ENCODE peak calls at places on chromosomes 7 and 10, in eight cellular contexts. One of them, this sample, is unnamed.

GRCh38 chr10:63929826-63930467 is 408.7 kb downstream of the REEP3 start:
- DNase-seq in neural crest cell: no peak
- DNase-seq in OCI-LY7: no peak
- DNase-seq in mucosa of descending colon: no peak
- DNase-seq in left kidney: no peak
- DNase-seq in sigmoid colon: peak
- DNase-seq in stomach: no peak
- DNase-seq in T-cell: no peak
- DNase-seq in this sample: no peak

GRCh38 chr10:6912424-6912823 is 332.3 kb upstream of the PRKCQ start:
- DNase-seq in neural crest cell: no peak
- DNase-seq in OCI-LY7: no peak
- DNase-seq in mucosa of descending colon: no peak
- DNase-seq in left kidney: no peak
- DNase-seq in sigmoid colon: no peak
- DNase-seq in stomach: no peak
- DNase-seq in T-cell: no peak
- DNase-seq in this sample: no peak

GRCh38 chr7:55132890-55133551 is 114.2 kb downstream of the EGFR start:
- DNase-seq in neural crest cell: no peak
- DNase-seq in OCI-LY7: no peak
- DNase-seq in mucosa of descending colon: no peak
- DNase-seq in left kidney: no peak
- DNase-seq in sigmoid colon: peak
- DNase-seq in stomach: peak
- DNase-seq in T-cell: no peak
- DNase-seq in this sample: no peak

GRCh38 chr7:7566651-7567611 is at the start of gene MIOS:
- DNase-seq in neural crest cell: peak
- DNase-seq in OCI-LY7: peak
- DNase-seq in mucosa of descending colon: peak
- DNase-seq in left kidney: peak
- DNase-seq in sigmoid colon: peak
- DNase-seq in stomach: peak
- DNase-seq in T-cell: peak
- DNase-seq in this sample: no peak

GRCh38 chr7:74174606-74175082 is 488 bp downstream of the EIF4H start:
- DNase-seq in neural crest cell: no peak
- DNase-seq in OCI-LY7: peak
- DNase-seq in mucosa of descending colon: no peak
- DNase-seq in left kidney: peak
- DNase-seq in sigmoid colon: peak
- DNase-seq in stomach: peak
- DNase-seq in T-cell: peak
- DNase-seq in this sample: no peak

GRCh38 chr7:136267822-136268221 is 290.7 kb upstream of the MTPN start:
- DNase-seq in neural crest cell: no peak
- DNase-seq in OCI-LY7: no peak
- DNase-seq in mucosa of descending colon: no peak
- DNase-seq in left kidney: no peak
- DNase-seq in sigmoid colon: no peak
- DNase-seq in stomach: no peak
- DNase-seq in T-cell: no peak
- DNase-seq in this sample: no peak

GRCh38 chr7:32248505-32248904 is 178.3 kb upstream of the PDE1C start:
- DNase-seq in neural crest cell: no peak
- DNase-seq in OCI-LY7: no peak
- DNase-seq in mucosa of descending colon: no peak
- DNase-seq in left kidney: no peak
- DNase-seq in sigmoid colon: no peak
- DNase-seq in stomach: no peak
- DNase-seq in T-cell: no peak
- DNase-seq in this sample: no peak

GRCh38 chr7:44373418-44373740 is 48.0 kb upstream of the CAMK2B start:
- DNase-seq in neural crest cell: no peak
- DNase-seq in OCI-LY7: no peak
- DNase-seq in mucosa of descending colon: no peak
- DNase-seq in left kidney: no peak
- DNase-seq in sigmoid colon: no peak
- DNase-seq in stomach: no peak
- DNase-seq in T-cell: no peak
- DNase-seq in this sample: no peak

GRCh38 chr7:150937848-150938561 is 40.1 kb downstream of the KCNH2 start:
- DNase-seq in neural crest cell: no peak
- DNase-seq in OCI-LY7: no peak
- DNase-seq in mucosa of descending colon: no peak
- DNase-seq in left kidney: peak
- DNase-seq in sigmoid colon: peak
- DNase-seq in stomach: no peak
- DNase-seq in T-cell: no peak
- DNase-seq in this sample: no peak

GRCh38 chr7:137122145-137122544 is 221.4 kb downstream of the PTN start:
- DNase-seq in neural crest cell: no peak
- DNase-seq in OCI-LY7: no peak
- DNase-seq in mucosa of descending colon: no peak
- DNase-seq in left kidney: no peak
- DNase-seq in sigmoid colon: no peak
- DNase-seq in stomach: no peak
- DNase-seq in T-cell: no peak
- DNase-seq in this sample: no peak

GRCh38 chr10:76318171-76318570 is 886.7 kb downstream of the LRMDA start:
- DNase-seq in neural crest cell: no peak
- DNase-seq in OCI-LY7: no peak
- DNase-seq in mucosa of descending colon: no peak
- DNase-seq in left kidney: no peak
- DNase-seq in sigmoid colon: no peak
- DNase-seq in stomach: peak
- DNase-seq in T-cell: no peak
- DNase-seq in this sample: no peak

GRCh38 chr10:80590585-80591125 is 53.0 kb downstream of the SH2D4B start:
- DNase-seq in neural crest cell: no peak
- DNase-seq in OCI-LY7: no peak
- DNase-seq in mucosa of descending colon: no peak
- DNase-seq in left kidney: no peak
- DNase-seq in sigmoid colon: peak
- DNase-seq in stomach: no peak
- DNase-seq in T-cell: no peak
- DNase-seq in this sample: no peak

GRCh38 chr10:109966961-109967738 is 40.6 kb upstream of the ADD3 start:
- DNase-seq in neural crest cell: peak
- DNase-seq in OCI-LY7: no peak
- DNase-seq in mucosa of descending colon: no peak
- DNase-seq in left kidney: peak
- DNase-seq in sigmoid colon: no peak
- DNase-seq in stomach: no peak
- DNase-seq in T-cell: no peak
- DNase-seq in this sample: no peak

GRCh38 chr10:596725-597345 is 92.6 kb downstream of the DIP2C start:
- DNase-seq in neural crest cell: no peak
- DNase-seq in OCI-LY7: no peak
- DNase-seq in mucosa of descending colon: no peak
- DNase-seq in left kidney: no peak
- DNase-seq in sigmoid colon: no peak
- DNase-seq in stomach: no peak
- DNase-seq in T-cell: no peak
- DNase-seq in this sample: no peak

GRCh38 chr7:134703781-134704180 is 57.1 kb downstream of the BPGM start:
- DNase-seq in neural crest cell: no peak
- DNase-seq in OCI-LY7: no peak
- DNase-seq in mucosa of descending colon: no peak
- DNase-seq in left kidney: peak
- DNase-seq in sigmoid colon: peak
- DNase-seq in stomach: no peak
- DNase-seq in T-cell: no peak
- DNase-seq in this sample: no peak

GRCh38 chr10:80443531-80443974 is 10.6 kb upstream of the TSPAN14 start:
- DNase-seq in neural crest cell: no peak
- DNase-seq in OCI-LY7: peak
- DNase-seq in mucosa of descending colon: no peak
- DNase-seq in left kidney: no peak
- DNase-seq in sigmoid colon: no peak
- DNase-seq in stomach: no peak
- DNase-seq in T-cell: no peak
- DNase-seq in this sample: no peak

GRCh38 chr7:97731736-97732370 is at the start of gene TAC1:
- DNase-seq in neural crest cell: peak
- DNase-seq in OCI-LY7: no peak
- DNase-seq in mucosa of descending colon: no peak
- DNase-seq in left kidney: peak
- DNase-seq in sigmoid colon: no peak
- DNase-seq in stomach: no peak
- DNase-seq in T-cell: no peak
- DNase-seq in this sample: no peak

GRCh38 chr7:116087291-116087690 is 56.7 kb upstream of the TFEC start:
- DNase-seq in neural crest cell: no peak
- DNase-seq in OCI-LY7: no peak
- DNase-seq in mucosa of descending colon: no peak
- DNase-seq in left kidney: no peak
- DNase-seq in sigmoid colon: no peak
- DNase-seq in stomach: no peak
- DNase-seq in T-cell: no peak
- DNase-seq in this sample: no peak